ENCODE peak calls at places on chromosomes 3 and 15, in four cellular contexts. K is K562, M is posterior cingulate gyrus, T is osteocyte. Q is an unnamed sample.

GRCh38 chr15:72784233-72784876 is 797 bp upstream of the ADPGK start:
- DNase-seq in K (peak; percentile 50), M (no peak), T (no peak), Q (peak; percentile 60)

GRCh38 chr3:128824132-128824850 is 55.1 kb upstream of the ACAD9 start:
- DNase-seq in K (no peak), M (no peak), T (no peak), Q (no peak)

GRCh38 chr3:171460226-171461086 is at the start of gene TNIK:
- DNase-seq in K (peak; percentile 96), M (peak; percentile 93), T (peak; percentile 91), Q (peak; percentile 83)

GRCh38 chr3:159305017-159305416 is 503.2 kb downstream of the MFSD1 start:
- DNase-seq in K (no peak), M (no peak), T (no peak), Q (no peak)

GRCh38 chr3:60047426-60048200 is 997.8 kb upstream of the CFAP20DC start:
- DNase-seq in K (no peak), M (no peak), T (no peak), Q (peak; percentile 33)

GRCh38 chr3:71131385-71131871 is 452.1 kb downstream of the FOXP1 start:
- DNase-seq in K (no peak), M (no peak), T (no peak), Q (peak; percentile 59)

GRCh38 chr3:88641033-88641604 is 466.3 kb upstream of the EPHA3 start:
- DNase-seq in K (no peak), M (no peak), T (no peak), Q (no peak)

GRCh38 chr3:3200632-3201212 is 21.2 kb upstream of the CRBN start:
- DNase-seq in K (peak; percentile 19), M (peak; percentile 37), T (no peak), Q (peak; percentile 42)

GRCh38 chr3:143010024-143010423 is 8.7 kb downstream of the U2SURP start:
- DNase-seq in K (no peak), M (no peak), T (no peak), Q (no peak)

GRCh38 chr3:147616998-147617619 is 207.9 kb downstream of the ZIC1 start:
- DNase-seq in K (no peak), M (no peak), T (no peak), Q (peak; percentile 29)

GRCh38 chr15:40070608-40071218 is 31.7 kb upstream of the SRP14 start:
- DNase-seq in K (no peak), M (no peak), T (no peak), Q (no peak)

GRCh38 chr3:45730409-45731154 is 41.4 kb downstream of the SACM1L start:
- DNase-seq in K (no peak), M (no peak), T (no peak), Q (no peak)

GRCh38 chr3:178777718-178778411 is 241.6 kb downstream of the KCNMB2 start:
- DNase-seq in K (no peak), M (no peak), T (no peak), Q (peak; percentile 52)

GRCh38 chr3:101574388-101575156 is 592 bp downstream of the PCNP start:
- DNase-seq in K (no peak), M (peak; percentile 24), T (no peak), Q (peak; percentile 81)

GRCh38 chr15:89462198-89462912 is 34.0 kb downstream of the RHCG start:
- DNase-seq in K (peak; percentile 44), M (peak; percentile 65), T (no peak), Q (peak; percentile 30)

GRCh38 chr3:177371903-177372302 is 174.6 kb upstream of the TBL1XR1 start:
- DNase-seq in K (no peak), M (no peak), T (no peak), Q (peak; percentile 95)

GRCh38 chr3:107643038-107643883 is 120.5 kb downstream of the BBX start:
- DNase-seq in K (no peak), M (no peak), T (no peak), Q (peak; percentile 24)

GRCh38 chr15:92435145-92435544 is 41.5 kb downstream of the ST8SIA2 start:
- DNase-seq in K (no peak), M (no peak), T (no peak), Q (no peak)

GRCh38 chr15:88707766-88708165 is 69.0 kb downstream of the ISG20 start:
- DNase-seq in K (no peak), M (no peak), T (no peak), Q (no peak)

GRCh38 chr15:31457631-31458526 is 131.2 kb downstream of the KLF13 start:
- DNase-seq in K (no peak), M (no peak), T (peak; percentile 70), Q (peak; percentile 25)

GRCh38 chr3:38038447-38038911 is 529 bp upstream of the DLEC1 start:
- DNase-seq in K (no peak), M (no peak), T (no peak), Q (no peak)

GRCh38 chr3:173135059-173135458 is 6.0 kb downstream of the SPATA16 start:
- DNase-seq in K (no peak), M (no peak), T (no peak), Q (no peak)